ENCODE peak calls at places on chromosomes 3 and 15, in nine cellular contexts. L is sigmoid colon, D is transverse colon, J is HCT116, W is breast epithelium, Y is K562, Z is endothelial cell of umbilical vein, O is stomach, I is HepG2. N is an unnamed sample.

GRCh38 chr3:38349684-38350359 is 3.2 kb downstream of the XYLB start:
- DNase-seq in L (no peak), I (no peak), J (no peak), W (no peak), O (no peak), Y (peak; percentile 34), D (no peak), Z (no peak), N (no peak)

GRCh38 chr15:67195305-67195704 is 59.2 kb downstream of the AAGAB start:
- DNase-seq in J (no peak), Y (no peak), I (no peak), L (no peak), Z (no peak), W (no peak), O (no peak), D (no peak), N (no peak)

GRCh38 chr15:100733088-100733487 is 130.7 kb downstream of the ASB7 start:
- DNase-seq in D (no peak), I (no peak), Z (no peak), Y (no peak), L (no peak), J (no peak), W (peak; percentile 89), O (no peak), N (peak; percentile 72)

GRCh38 chr3:82509951-82510603 is 748.6 kb upstream of the GBE1 start:
- DNase-seq in J (no peak), I (no peak), Z (no peak), D (no peak), L (no peak), O (no peak), Y (no peak), W (no peak), N (no peak)

GRCh38 chr3:24145981-24146822 is 201.1 kb downstream of the NR1D2 start:
- DNase-seq in D (no peak), Y (no peak), O (no peak), W (no peak), J (no peak), Z (no peak), I (no peak), L (no peak), N (no peak)

GRCh38 chr3:106399208-106399607 is 530.4 kb upstream of the CBLB start:
- DNase-seq in W (no peak), L (no peak), Y (no peak), O (no peak), Z (no peak), I (no peak), J (no peak), D (no peak), N (no peak)

GRCh38 chr15:75844629-75845390 is 1.6 kb downstream of the UBE2Q2 start:
- DNase-seq in O (no peak), D (no peak), I (no peak), W (no peak), Z (no peak), J (no peak), Y (no peak), L (no peak), N (no peak)

GRCh38 chr3:181725830-181726229 is 14.1 kb downstream of the SOX2 start:
- DNase-seq in W (no peak), J (no peak), L (peak; percentile 70), D (no peak), Y (no peak), O (no peak), I (no peak), Z (no peak), N (no peak)

GRCh38 chr15:77550275-77551251 is 82.1 kb downstream of the LINGO1 start:
- DNase-seq in Z (no peak), L (no peak), D (no peak), I (no peak), W (no peak), J (no peak), O (no peak), Y (no peak), N (no peak)

GRCh38 chr15:84001655-84002054 is 233.9 kb upstream of the GOLGA6L4 start:
- DNase-seq in Y (no peak), D (no peak), J (no peak), O (no peak), W (no peak), I (no peak), L (no peak), Z (no peak), N (no peak)

GRCh38 chr3:4754180-4755086 is 224.8 kb upstream of the BHLHE40 start:
- DNase-seq in J (no peak), D (no peak), W (no peak), Z (no peak), Y (no peak), O (no peak), L (no peak), I (no peak), N (no peak)

GRCh38 chr15:44397869-44398268 is 29.6 kb upstream of the CTDSPL2 start:
- DNase-seq in O (no peak), W (no peak), Z (no peak), L (no peak), J (no peak), Y (no peak), D (no peak), I (no peak), N (no peak)

GRCh38 chr3:89107461-89108035 is at the start of gene EPHA3:
- DNase-seq in O (peak; percentile 54), W (no peak), J (no peak), Y (peak; percentile 35), I (peak; percentile 12), Z (no peak), D (peak; percentile 52), L (peak; percentile 85), N (no peak)
- TF ChIP-seq POLR2AphosphoS5 in O (no peak), W (no peak), J (no peak), Y (no peak), I (no peak), Z (no peak), D (peak; percentile 51), L (peak; percentile 74), N (peak; percentile 10)

GRCh38 chr15:29922191-29922590 is 99.9 kb upstream of the TJP1 start:
- DNase-seq in Y (no peak), I (no peak), D (no peak), L (no peak), J (no peak), W (no peak), O (no peak), Z (no peak), N (no peak)

GRCh38 chr15:29917600-29918597 is 95.6 kb upstream of the TJP1 start:
- DNase-seq in Y (no peak), W (no peak), O (no peak), I (no peak), Z (no peak), D (no peak), L (no peak), J (no peak), N (no peak)

GRCh38 chr15:29921130-29921601 is 98.9 kb upstream of the TJP1 start:
- DNase-seq in Z (no peak), W (no peak), D (no peak), Y (no peak), L (no peak), J (peak; percentile 59), O (no peak), I (peak; percentile 18), N (no peak)

GRCh38 chr15:29919380-29919881 is 97.2 kb upstream of the TJP1 start:
- DNase-seq in I (no peak), J (no peak), Y (no peak), O (no peak), L (no peak), W (no peak), Z (no peak), D (no peak), N (no peak)

GRCh38 chr15:29920515-29920914 is 98.2 kb upstream of the TJP1 start:
- DNase-seq in Y (no peak), D (no peak), O (peak; percentile 60), L (no peak), I (no peak), W (no peak), J (peak; percentile 68), Z (no peak), N (no peak)
- H3K4me3 ChIP-seq in Y (no peak overlapping the region), D (no peak overlapping the region), O (no peak overlapping the region), L (no peak overlapping the region), I (no peak overlapping the region), W (no peak overlapping the region), J (peak overlapping the region; percentile 60), Z (no peak overlapping the region), N (no peak overlapping the region)

DNA sequence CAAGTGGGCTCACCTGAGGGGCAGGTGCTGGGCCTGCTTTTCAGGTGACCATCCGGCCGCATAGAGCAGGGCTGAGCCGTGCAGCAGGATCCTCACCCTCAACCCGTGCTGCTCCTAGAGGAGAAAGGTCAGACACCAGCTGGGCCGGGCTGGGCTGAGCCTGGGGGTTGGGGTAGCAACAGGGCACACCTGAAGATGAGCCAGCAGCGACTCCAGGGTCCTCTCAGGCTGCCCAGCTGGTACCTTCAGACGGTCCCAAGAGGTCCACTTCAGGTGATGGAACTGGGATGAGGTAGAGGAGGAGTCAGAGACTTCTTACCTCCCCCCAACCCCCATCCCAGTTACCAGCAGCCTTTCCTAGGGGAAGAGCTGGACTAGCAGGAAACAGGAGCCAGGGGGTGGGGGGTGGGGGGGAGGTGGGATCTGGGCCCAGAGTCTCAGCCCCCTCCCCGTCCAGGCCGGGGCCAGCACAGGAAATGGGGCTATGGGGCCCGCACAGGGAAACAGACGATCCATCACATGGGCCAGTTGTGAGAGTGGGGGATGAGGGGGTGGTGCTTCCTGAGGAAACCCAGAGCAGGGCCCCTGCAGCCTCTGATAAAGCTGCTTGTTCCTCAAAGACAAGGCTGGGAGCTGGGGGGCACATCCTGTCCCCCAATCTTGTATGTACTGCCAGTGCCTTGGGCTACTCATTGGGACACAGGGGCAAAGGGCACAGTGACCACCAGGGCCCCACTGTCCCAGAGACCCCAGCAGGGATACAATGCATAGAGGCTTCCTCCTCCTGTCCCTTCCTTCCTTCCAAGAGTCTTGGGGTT is 3.0 kb downstream of the INKA1 start:
- DNase-seq in L (peak; percentile 70), Y (peak; percentile 84), J (no peak), Z (peak; percentile 95), D (peak; percentile 44), I (no peak), W (no peak), O (no peak), N (no peak)
- TF ChIP-seq POLR2AphosphoS5 in L (no peak), Y (peak; percentile 57), J (no peak), Z (peak; percentile 85), D (no peak), I (no peak), W (no peak), O (no peak), N (no peak)

DNA sequence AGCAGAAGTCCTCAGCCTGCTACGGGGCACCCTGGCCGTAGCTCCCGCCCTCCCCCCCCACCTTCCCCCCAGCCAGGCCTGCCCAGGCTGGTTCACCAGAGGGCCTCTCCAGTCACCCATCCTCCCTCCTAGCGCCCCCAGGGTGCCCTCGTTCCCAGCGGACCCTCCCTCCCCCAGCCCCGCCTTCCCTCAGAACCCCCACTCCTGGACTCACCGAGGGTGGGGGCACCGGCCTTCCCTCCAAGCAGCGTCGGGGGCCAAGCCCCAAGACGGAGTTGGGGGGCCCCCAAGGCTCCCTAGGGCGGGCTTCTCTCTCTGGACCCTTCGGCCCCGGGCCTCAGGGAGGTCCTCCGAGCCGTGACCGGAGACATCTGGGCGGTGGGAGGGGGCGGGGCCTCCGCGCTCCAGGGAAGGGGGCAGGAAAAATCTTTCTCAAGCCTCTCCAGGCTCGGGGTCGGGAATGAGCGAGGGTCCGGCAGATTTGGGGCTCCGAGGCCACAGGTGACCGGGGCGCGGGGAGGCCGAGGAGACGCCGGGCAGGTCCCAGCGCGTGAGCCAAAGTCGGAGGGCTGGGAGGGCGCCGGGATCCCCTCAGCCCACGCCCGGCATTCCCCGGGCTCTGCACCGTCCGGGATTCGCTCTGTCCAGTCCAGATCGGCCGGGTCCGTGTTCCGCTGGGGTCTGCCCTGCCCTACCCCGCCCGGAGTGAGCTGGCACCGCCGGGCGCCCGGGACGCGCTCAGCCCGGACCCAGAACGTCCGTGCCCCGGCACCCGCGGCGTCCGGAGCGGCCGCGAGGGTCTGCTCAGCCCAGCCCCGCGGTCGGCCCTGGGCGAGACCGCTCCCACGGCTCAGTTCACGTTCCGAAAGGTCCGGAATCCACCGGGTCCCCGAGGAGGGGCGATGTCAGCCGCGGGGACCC is 995 bp downstream of the INSYN1 start:
- DNase-seq in O (no peak), J (no peak), D (no peak), Y (no peak), W (no peak), I (no peak), L (no peak), Z (no peak), N (no peak)
- H3K4me3 ChIP-seq in O (peak overlapping the region; percentile 62), J (no peak overlapping the region), D (peak overlapping the region; percentile 36), Y (no peak overlapping the region), W (peak overlapping the region; percentile 78), I (peak overlapping the region; percentile 14), L (peak overlapping the region; percentile 49), Z (peak overlapping the region; percentile 27), N (peak overlapping the region; percentile 71)

N was measured in vagina.